ENCODE peak calls at places on chromosome 9, in ten cellular contexts. S is NCI-H510A treated with DMSO at 0.1 percent for 48 hours; P is heart left ventricle; U is stimulated activated CD4-positive, alpha-beta T cell treated with anti-CD3 and anti-CD28 coated beads, Interleukin-1b, Interleukin-23, amount 100 ng/mL, for 4 hours; B is frontal cortex; W is amniotic stem cell; C is GM23338; I is NCI-H82; V is ACHN; D is brain microvascular endothelial cell. J is an unnamed sample.

GRCh38 chr9:22008662-22009562 is at the start of gene CDKN2B:
- DNase-seq in S (peak; percentile 77), P (peak; percentile 97), U (peak; percentile 59), B (peak; percentile 87), W (peak; percentile 94), C (peak; percentile 96), I (peak; percentile 95), V (peak; percentile 94), D (peak; percentile 92), J (peak; percentile 86)

GRCh38 chr9:99385814-99386279 is 163.8 kb downstream of the SEC61B start:
- DNase-seq in S (no peak), P (peak; percentile 68), U (no peak), B (no peak), W (peak; percentile 28), C (no peak), I (peak; percentile 73), V (no peak), D (no peak), J (no peak)

GRCh38 chr9:68740561-68740960 is 35.5 kb downstream of the PIP5K1B start:
- DNase-seq in S (no peak), P (no peak), U (no peak), B (no peak), W (no peak), C (no peak), I (no peak), V (no peak), D (no peak), J (no peak)

GRCh38 chr9:136230773-136231172 is 14.8 kb downstream of the QSOX2 start:
- DNase-seq in S (no peak), P (no peak), U (no peak), B (no peak), W (no peak), C (no peak), I (no peak), V (no peak), D (no peak), J (no peak)

GRCh38 chr9:133581553-133582343 is 27.4 kb downstream of the FAM163B start:
- DNase-seq in S (no peak), P (peak; percentile 79), U (no peak), B (no peak), W (no peak), C (no peak), I (no peak), V (no peak), D (no peak), J (no peak)

GRCh38 chr9:128203842-128204551 is 818 bp downstream of the DNM1 start:
- DNase-seq in S (peak; percentile 52), P (peak; percentile 59), U (no peak), B (peak; percentile 54), W (no peak), C (peak; percentile 74), I (peak; percentile 91), V (peak; percentile 48), D (no peak), J (peak; percentile 19)

GRCh38 chr9:84874583-84874982 is 205.1 kb downstream of the NTRK2 start:
- DNase-seq in S (peak; percentile 17), P (no peak), U (no peak), B (no peak), W (no peak), C (peak; percentile 21), I (no peak), V (no peak), D (peak; percentile 3), J (no peak)

GRCh38 chr9:68715181-68715456 is 10.1 kb downstream of the PIP5K1B start:
- DNase-seq in S (no peak), P (no peak), U (no peak), B (no peak), W (no peak), C (no peak), I (no peak), V (no peak), D (no peak), J (no peak)

GRCh38 chr9:103799959-103800358 is 294.1 kb upstream of the SMC2 start:
- DNase-seq in S (no peak), P (no peak), U (no peak), B (no peak), W (no peak), C (no peak), I (no peak), V (no peak), D (no peak), J (no peak)

GRCh38 chr9:88852794-88853193 is 138.5 kb upstream of the S1PR3 start:
- DNase-seq in S (no peak), P (peak; percentile 69), U (no peak), B (no peak), W (peak; percentile 84), C (peak; percentile 25), I (peak; percentile 8), V (no peak), D (peak; percentile 91), J (no peak)

GRCh38 chr9:34578241-34579096 is 11.1 kb downstream of the CNTFR start:
- DNase-seq in S (no peak), P (no peak), U (no peak), B (no peak), W (no peak), C (peak; percentile 75), I (peak; percentile 75), V (peak; percentile 15), D (peak; percentile 43), J (no peak)

GRCh38 chr9:27527702-27528277 is 1.8 kb downstream of the MOB3B start:
- DNase-seq in S (no peak), P (peak; percentile 27), U (no peak), B (no peak), W (no peak), C (no peak), I (no peak), V (no peak), D (no peak), J (no peak)

GRCh38 chr9:133105461-133105770 is 15.6 kb downstream of the RALGDS start:
- DNase-seq in S (no peak), P (peak; percentile 3), U (no peak), B (no peak), W (no peak), C (no peak), I (no peak), V (no peak), D (no peak), J (no peak)

GRCh38 chr9:121023064-121023463 is 27.0 kb downstream of the C5 start:
- DNase-seq in S (no peak), P (no peak), U (no peak), B (no peak), W (no peak), C (no peak), I (peak; percentile 18), V (peak; percentile 29), D (peak; percentile 6), J (no peak)

GRCh38 chr9:97632406-97632991 is 669 bp downstream of the TSTD2 start:
- DNase-seq in S (peak; percentile 92), P (peak; percentile 67), U (peak; percentile 9), B (no peak), W (peak; percentile 45), C (peak; percentile 82), I (peak; percentile 83), V (peak; percentile 62), D (peak; percentile 68), J (peak; percentile 76)

GRCh38 chr9:132945186-132946130 is 1.0 kb upstream of the TSC1 start:
- DNase-seq in S (no peak), P (no peak), U (no peak), B (peak; percentile 37), W (no peak), C (no peak), I (no peak), V (no peak), D (no peak), J (no peak)

GRCh38 chr9:4604678-4605095 is 57.4 kb upstream of the PLPP6 start:
- DNase-seq in S (peak; percentile 20), P (peak; percentile 45), U (peak; percentile 15), B (peak; percentile 38), W (peak; percentile 29), C (peak; percentile 95), I (peak; percentile 84), V (peak; percentile 70), D (peak; percentile 74), J (peak; percentile 34)

GRCh38 chr9:124088476-124088837 is 76.9 kb downstream of the LHX2 start:
- DNase-seq in S (no peak), P (no peak), U (no peak), B (no peak), W (no peak), C (no peak), I (peak; percentile 24), V (no peak), D (no peak), J (no peak)

GRCh38 chr9:96513622-96514021 is 63.7 kb downstream of the HABP4 start:
- DNase-seq in S (no peak), P (no peak), U (no peak), B (no peak), W (no peak), C (no peak), I (no peak), V (no peak), D (peak; percentile 60), J (no peak)

GRCh38 chr9:128790536-128790935 is 3.5 kb downstream of the TBC1D13 start:
- DNase-seq in S (no peak), P (no peak), U (no peak), B (no peak), W (no peak), C (no peak), I (no peak), V (no peak), D (no peak), J (no peak)

GRCh38 chr9:19156026-19156474 is 28.8 kb upstream of the PLIN2 start:
- DNase-seq in S (peak; percentile 13), P (no peak), U (no peak), B (no peak), W (no peak), C (no peak), I (no peak), V (no peak), D (no peak), J (no peak)

GRCh38 chr9:71604197-71605063 is 163.9 kb downstream of the CEMIP2 start:
- DNase-seq in S (peak; percentile 77), P (peak; percentile 76), U (peak; percentile 74), B (peak; percentile 10), W (peak; percentile 70), C (peak; percentile 91), I (peak; percentile 81), V (peak; percentile 53), D (peak; percentile 61), J (no peak)

GRCh38 chr9:127937046-127937382 is 640 bp downstream of the DPM2 start:
- DNase-seq in S (no peak), P (no peak), U (no peak), B (no peak), W (no peak), C (no peak), I (no peak), V (no peak), D (no peak), J (no peak)

GRCh38 chr9:81591791-81592190 is 97.6 kb downstream of the TLE1 start:
- DNase-seq in S (no peak), P (no peak), U (no peak), B (no peak), W (no peak), C (no peak), I (no peak), V (no peak), D (no peak), J (no peak)

GRCh38 chr9:130786526-130786925 is 48.5 kb upstream of the ABL1 start:
- DNase-seq in S (no peak), P (no peak), U (no peak), B (no peak), W (no peak), C (no peak), I (no peak), V (no peak), D (no peak), J (no peak)

GRCh38 chr9:76564300-76564699 is 105.3 kb downstream of the GCNT1 start:
- DNase-seq in S (no peak), P (no peak), U (no peak), B (no peak), W (no peak), C (no peak), I (no peak), V (no peak), D (no peak), J (no peak)

GRCh38 chr9:21576331-21577189 is 94.4 kb upstream of the IFNE start:
- DNase-seq in S (no peak), P (no peak), U (peak; percentile 2), B (no peak), W (peak; percentile 71), C (no peak), I (no peak), V (no peak), D (peak; percentile 92), J (no peak)

GRCh38 chr9:110069326-110070248 is 138.4 kb downstream of the C9orf152 start:
- DNase-seq in S (no peak), P (peak; percentile 41), U (no peak), B (no peak), W (peak; percentile 96), C (no peak), I (no peak), V (peak; percentile 79), D (peak; percentile 90), J (peak; percentile 62)